ENCODE peak calls at places on chromosomes 11 and 22, in nine cellular contexts. T is esophagus muscularis mucosa, S is HepG2, C is upper lobe of left lung, A is GM23338, K is HL-60, L is SK-N-MC, J is spleen, B is stomach. M is an unnamed sample.

GRCh38 chr11:86151188-86152005 is 82.5 kb upstream of the PICALM start:
- DNase-seq in J (no peak), K (peak), B (no peak), C (no peak), T (no peak), S (no peak), A (no peak), L (no peak), M (no peak)

GRCh38 chr11:75786101-75786736 is 17.6 kb downstream of the DGAT2 start:
- DNase-seq in T (no peak), K (no peak), J (peak), A (no peak), L (no peak), B (peak), S (peak), C (no peak), M (peak)

GRCh38 chr22:46352691-46353386 is 17.3 kb downstream of the TRMU start:
- DNase-seq in B (peak), S (no peak), K (no peak), J (peak), C (peak), T (no peak), A (no peak), L (no peak), M (peak)

GRCh38 chr11:102177974-102178631 is 67.9 kb downstream of the YAP1 start:
- DNase-seq in L (no peak), B (no peak), C (no peak), S (peak), K (peak), A (no peak), J (no peak), T (no peak), M (no peak)

GRCh38 chr11:67355794-67356550 is 2.6 kb upstream of the POLD4 start:
- DNase-seq in T (no peak), B (no peak), L (no peak), K (no peak), S (no peak), J (no peak), C (no peak), A (no peak), M (peak)

GRCh38 chr11:132779487-132779886 is 752.8 kb downstream of the OPCML start:
- DNase-seq in C (no peak), B (no peak), K (no peak), J (no peak), S (no peak), T (no peak), A (peak), L (no peak), M (no peak)

GRCh38 chr11:4890279-4890678 is 8.6 kb downstream of the OR51T1 start:
- DNase-seq in A (no peak), C (no peak), J (no peak), S (no peak), T (no peak), K (no peak), L (no peak), B (no peak), M (no peak)

GRCh38 chr11:7555067-7555699 is 41.4 kb downstream of the PPFIBP2 start:
- DNase-seq in A (no peak), K (no peak), S (no peak), T (no peak), B (peak), J (no peak), L (no peak), C (no peak), M (peak)

GRCh38 chr11:72758690-72759389 is 6.6 kb upstream of the ARAP1 start:
- DNase-seq in B (no peak), C (no peak), S (no peak), K (no peak), L (no peak), J (no peak), A (no peak), T (no peak), M (no peak)

GRCh38 chr22:17137226-17137625 is 16.1 kb upstream of the TMEM121B start:
- DNase-seq in K (no peak), B (no peak), L (no peak), S (no peak), J (peak), C (no peak), T (no peak), A (no peak), M (no peak)

GRCh38 chr11:111548542-111548941 is 8.0 kb downstream of the LAYN start:
- DNase-seq in A (no peak), J (no peak), K (no peak), C (no peak), L (no peak), T (peak), B (no peak), S (no peak), M (no peak)

GRCh38 chr11:12540913-12541587 is 133.2 kb upstream of the TEAD1 start:
- DNase-seq in K (no peak), B (no peak), A (peak), S (no peak), J (no peak), L (no peak), T (peak), C (no peak), M (no peak)

GRCh38 chr11:88363004-88363403 is 25.5 kb upstream of the CTSC start:
- DNase-seq in L (no peak), K (no peak), S (no peak), A (no peak), J (no peak), B (no peak), T (no peak), C (no peak), M (no peak)

GRCh38 chr22:42919199-42919598 is 62.1 kb upstream of the ARFGAP3 start:
- DNase-seq in C (no peak), J (no peak), K (no peak), A (no peak), L (no peak), B (no peak), S (peak), T (no peak), M (no peak)

GRCh38 chr22:28002181-28002700 is 83.2 kb upstream of the PITPNB start:
- DNase-seq in T (no peak), A (no peak), C (peak), B (no peak), J (no peak), K (no peak), S (no peak), L (no peak), M (no peak)

GRCh38 chr22:23527971-23528740 is 51.9 kb downstream of the IGLL1 start:
- DNase-seq in C (no peak), L (no peak), S (no peak), A (no peak), J (peak), T (no peak), B (no peak), K (no peak), M (no peak)

GRCh38 chr11:127114035-127114434 is 113.5 kb upstream of the KIRREL3 start:
- DNase-seq in L (no peak), C (no peak), A (no peak), K (no peak), T (no peak), J (no peak), B (no peak), S (no peak), M (no peak)

GRCh38 chr11:6377902-6378694 is 12.2 kb upstream of the SMPD1 start:
- DNase-seq in J (no peak), A (no peak), B (no peak), L (no peak), K (peak), C (no peak), S (no peak), T (no peak), M (no peak)

GRCh38 chr22:48398181-48398905 is 1429.3 kb downstream of the BRD1 start:
- DNase-seq in S (no peak), J (no peak), T (peak), L (no peak), A (no peak), K (no peak), C (no peak), B (no peak), M (no peak)

GRCh38 chr11:12786891-12787290 is 112.7 kb downstream of the TEAD1 start:
- DNase-seq in T (no peak), S (no peak), A (peak), J (no peak), C (no peak), K (no peak), B (no peak), L (no peak), M (no peak)

GRCh38 chr22:35742342-35743100 is 24.8 kb downstream of the APOL5 start:
- DNase-seq in B (no peak), T (no peak), C (no peak), L (no peak), J (no peak), K (no peak), S (no peak), A (no peak), M (no peak)

GRCh38 chr11:103659138-103659734 is 377.2 kb upstream of the DDI1 start:
- DNase-seq in A (peak), S (no peak), B (no peak), C (no peak), K (no peak), T (no peak), J (no peak), L (no peak), M (no peak)

GRCh38 chr22:44746836-44747519 is 5.4 kb upstream of the ARHGAP8 start:
- DNase-seq in J (no peak), S (peak), K (no peak), A (peak), B (peak), L (no peak), T (no peak), C (no peak), M (peak)

GRCh38 chr22:40567106-40567505 is 69.4 kb downstream of the MRTFA start:
- DNase-seq in T (no peak), S (no peak), L (no peak), J (no peak), C (no peak), A (no peak), B (no peak), K (no peak), M (no peak)

GRCh38 chr22:40499187-40499753 is 128.9 kb downstream of the SGSM3 start:
- DNase-seq in K (no peak), T (no peak), S (peak), A (no peak), L (no peak), C (no peak), B (peak), J (no peak), M (no peak)

GRCh38 chr11:70328556-70328955 is 58.1 kb downstream of the PPFIA1 start:
- DNase-seq in C (no peak), S (no peak), B (no peak), K (no peak), T (no peak), L (no peak), J (no peak), A (no peak), M (no peak)

GRCh38 chr22:27637604-27638003 is 164.0 kb downstream of the MN1 start:
- DNase-seq in J (no peak), C (no peak), A (no peak), L (no peak), B (no peak), S (no peak), T (no peak), K (no peak), M (no peak)

GRCh38 chr11:72085836-72086475 is 5.3 kb downstream of the LRRC51 start:
- DNase-seq in J (no peak), K (no peak), A (peak), B (no peak), L (no peak), C (no peak), S (no peak), T (no peak), M (no peak)

GRCh38 chr11:7422544-7423331 is 62.6 kb upstream of the OLFML1 start:
- DNase-seq in L (no peak), S (no peak), K (no peak), A (no peak), T (peak), C (no peak), J (no peak), B (no peak), M (no peak)

DNA sequence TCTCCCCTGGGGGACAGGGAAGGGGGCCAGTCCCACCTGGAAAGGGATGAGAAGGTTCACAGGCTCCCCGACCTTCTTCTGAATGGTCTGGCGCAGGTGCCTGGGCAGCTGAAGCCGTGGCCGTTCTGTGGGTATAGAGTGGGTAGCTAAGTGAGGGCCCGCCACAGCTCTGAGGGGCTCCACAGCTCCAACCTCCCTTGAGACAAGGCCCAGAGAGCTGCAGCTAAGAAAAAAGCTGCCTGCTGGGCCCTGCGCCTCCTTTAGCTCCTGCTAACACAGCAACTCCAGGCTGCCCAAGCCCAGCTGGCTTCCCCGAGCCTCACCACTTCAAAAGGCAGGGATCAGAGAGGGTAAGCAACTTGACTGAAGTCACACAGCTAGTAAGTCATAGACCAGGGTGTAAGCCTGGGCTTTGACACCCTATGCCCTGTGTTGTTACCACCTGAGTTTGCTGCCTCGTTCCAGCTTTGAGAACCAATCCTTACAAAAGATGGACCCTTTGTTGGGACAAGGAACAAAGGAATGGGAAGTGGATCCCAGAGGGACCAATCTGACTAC is 18.5 kb downstream of the MYBPC3 start:
- DNase-seq in T (no peak), K (no peak), A (no peak), S (no peak), C (no peak), B (no peak), J (peak), L (no peak), M (no peak)
- H3K27ac ChIP-seq in T (no peak), K (no peak), A (no peak), S (no peak), C (no peak), B (no peak), J (no peak), L (no peak), M (no peak)

DNA sequence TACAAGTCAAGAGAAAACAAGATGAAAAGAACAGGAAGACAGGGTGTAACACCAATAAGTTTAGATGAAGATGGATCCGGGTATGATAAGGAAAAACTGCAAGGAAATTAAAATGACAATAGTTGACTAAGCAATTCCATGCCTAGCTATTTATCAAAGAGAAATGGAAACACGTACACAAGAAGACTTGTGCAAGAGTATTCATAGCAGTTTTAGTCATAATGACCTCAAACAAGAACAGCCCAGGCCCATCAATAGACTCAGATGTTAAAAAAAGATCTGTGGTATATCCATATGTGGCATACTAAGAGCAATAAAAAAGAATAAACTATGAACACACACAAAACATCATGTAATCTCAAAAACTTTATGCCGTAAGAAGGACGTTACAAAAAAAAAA is 33.2 kb downstream of the SLC5A12 start:
- DNase-seq in B (no peak), K (no peak), J (no peak), T (no peak), L (no peak), S (no peak), A (no peak), C (no peak), M (no peak)
- TF ChIP-seq POLR2AphosphoS5 in B (no peak), K (no peak), J (no peak), T (no peak), L (no peak), S (no peak), A (no peak), C (no peak), M (no peak)

GRCh38 chr22:25754527-25755202 is 12.7 kb downstream of the MYO18B start:
- DNase-seq in K (no peak), J (no peak), B (no peak), L (no peak), S (no peak), T (no peak), C (peak), A (no peak), M (peak)
- H3K27ac ChIP-seq in K (no peak), J (no peak), B (peak), L (no peak), S (no peak), T (peak), C (no peak), A (no peak), M (no peak)

DNA sequence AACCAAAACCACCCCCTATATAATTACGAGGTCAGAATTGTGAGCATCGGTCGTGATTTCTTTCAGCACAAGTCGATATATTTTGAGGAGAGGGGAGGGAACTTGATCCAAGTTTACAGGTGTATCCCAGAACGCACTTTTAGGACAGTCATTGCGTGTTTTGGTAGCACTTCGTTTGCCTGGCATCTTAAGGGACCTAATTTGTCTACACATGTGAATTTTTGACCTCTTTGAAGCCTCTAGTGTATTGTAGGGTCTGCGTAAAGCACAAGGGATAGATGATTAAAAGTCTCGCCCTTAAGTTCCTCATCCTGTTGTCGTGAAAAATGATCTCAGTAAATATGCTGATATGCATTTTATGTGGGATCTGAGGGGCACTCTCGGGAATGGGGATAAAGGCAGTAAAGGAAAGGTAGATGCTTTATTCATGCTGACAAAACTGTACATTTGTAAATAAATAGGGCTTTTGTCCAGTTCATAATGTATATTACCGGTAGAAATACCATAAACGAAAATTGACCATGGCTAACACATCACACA is 631 bp upstream of the CCDC34 start:
- DNase-seq in K (no peak), T (no peak), B (no peak), S (no peak), C (no peak), J (no peak), L (no peak), A (no peak), M (no peak)
- TF ChIP-seq POLR2AphosphoS5 in K (no peak), T (no peak), B (no peak), S (no peak), C (no peak), J (no peak), L (no peak), A (no peak), M (no peak)

DNA sequence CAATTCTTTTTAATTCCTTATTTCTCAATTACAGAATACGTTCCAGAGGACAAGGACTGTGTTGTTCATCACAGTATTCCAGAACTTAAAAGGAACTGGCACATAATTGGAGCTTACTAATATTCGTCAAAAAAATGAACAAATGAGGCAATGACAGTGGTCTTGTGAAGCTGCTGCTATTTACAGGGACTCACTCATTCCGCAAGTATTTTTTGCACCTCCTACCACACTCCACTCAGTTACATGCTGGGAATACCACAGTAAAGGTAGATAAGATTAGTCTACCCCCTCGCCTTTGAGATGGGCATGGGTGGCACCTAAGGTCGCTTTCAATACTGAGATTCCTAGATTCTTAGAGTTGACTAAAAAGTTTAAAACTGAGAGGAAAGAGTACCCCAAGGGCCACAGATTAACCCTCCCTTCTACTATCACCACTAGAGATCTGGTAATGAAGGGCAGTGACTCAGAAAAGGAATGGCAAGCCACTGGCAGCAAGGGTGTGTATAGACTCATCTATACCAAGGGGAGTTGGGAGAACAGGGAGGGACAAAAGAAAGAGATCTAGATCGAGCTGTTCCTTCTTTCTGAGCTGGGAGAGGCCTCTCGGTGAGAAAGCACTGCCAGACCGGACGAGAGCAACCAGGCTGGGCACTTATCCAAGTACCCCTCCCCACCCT is 85.0 kb downstream of the RPL27A start:
- DNase-seq in T (no peak), A (no peak), C (no peak), L (no peak), B (peak), K (no peak), S (no peak), J (no peak), M (no peak)
- H3K27ac ChIP-seq in T (peak), A (no peak), C (peak), L (no peak), B (peak), K (no peak), S (no peak), J (peak), M (peak)